ENCODE peak calls at places on chromosomes 16 and 17, in four cellular contexts. X is AG04450, N is mesenchymal stem cell, U is IMR-90. O is an unnamed sample. For H3K9me3, the result is how much of the 10 kb centered on the place peaks cover.

GRCh38 chr17:32525116-32525515 is 38.3 kb downstream of the CDK5R1 start:
- DNase-seq in X (peak), N (peak), U (peak), O (no peak)

GRCh38 chr17:50134206-50135110 is 4.5 kb upstream of the SAMD14 start:
- DNase-seq in X (no peak), N (no peak), U (no peak), O (peak)

GRCh38 chr17:66373079-66373478 is 70.7 kb downstream of the PRKCA start:
- DNase-seq in X (no peak), N (no peak), U (no peak), O (no peak)

GRCh38 chr16:88799569-88800276 is 3.9 kb upstream of the CDT1 start:
- DNase-seq in X (no peak), N (no peak), U (no peak), O (no peak)

GRCh38 chr17:7466644-7467341 is 12.6 kb downstream of the ZBTB4 start:
- DNase-seq in X (no peak), N (peak), U (peak), O (peak)

GRCh38 chr17:68738044-68738443 is 136.9 kb upstream of the FAM20A start:
- DNase-seq in X (no peak), N (no peak), U (no peak), O (no peak)

GRCh38 chr16:3520861-3521260 is 20.1 kb downstream of the CLUAP1 start:
- DNase-seq in X (no peak), N (no peak), U (no peak), O (no peak)

GRCh38 chr17:75757086-75757681 is 7.8 kb downstream of the GALK1 start:
- DNase-seq in X (no peak), N (no peak), U (no peak), O (no peak)

GRCh38 chr16:83602797-83603735 is 204.7 kb upstream of the HSBP1 start:
- DNase-seq in X (no peak), N (no peak), U (no peak), O (no peak)

GRCh38 chr17:73007447-73007846 is 85.0 kb downstream of the SLC39A11 start:
- DNase-seq in X (no peak), N (no peak), U (peak), O (no peak)

GRCh38 chr16:85781685-85782370 is 17.5 kb downstream of the EMC8 start:
- DNase-seq in X (no peak), N (no peak), U (peak), O (peak)

GRCh38 chr16:3774156-3774767 is 56.9 kb upstream of the TRAP1 start:
- DNase-seq in X (peak), N (no peak), U (peak), O (no peak)

GRCh38 chr17:29347831-29348281 is 42.3 kb upstream of the TAOK1 start:
- DNase-seq in X (no peak), N (peak), U (no peak), O (peak)

GRCh38 chr16:16067127-16067526 is 117.7 kb downstream of the ABCC1 start:
- DNase-seq in X (no peak), N (peak), U (peak), O (no peak)

GRCh38 chr16:75580-76501 is 2.2 kb upstream of the MPG start:
- DNase-seq in X (no peak), N (peak), U (peak), O (peak)

GRCh38 chr16:75286996-75287395 is 35.6 kb upstream of the BCAR1 start:
- DNase-seq in X (no peak), N (no peak), U (no peak), O (no peak)

GRCh38 chr16:9107025-9107970 is 15.9 kb downstream of the HAPSTR1 start:
- DNase-seq in X (no peak), N (no peak), U (peak), O (no peak)

GRCh38 chr16:67430504-67431076 is 331 bp upstream of the HSD11B2 start:
- DNase-seq in X (no peak), N (no peak), U (no peak), O (no peak)

GRCh38 chr16:79211581-79211980 is 389.0 kb downstream of the MAF start:
- DNase-seq in X (no peak), N (no peak), U (no peak), O (no peak)

GRCh38 chr17:66589892-66590291 is 245.0 kb upstream of the CACNG5 start:
- DNase-seq in X (no peak), N (no peak), U (no peak), O (no peak)

GRCh38 chr17:7308625-7309433 is 1.4 kb downstream of the EIF5A start:
- DNase-seq in X (no peak), N (peak), U (peak), O (peak)

GRCh38 chr17:73815474-73815873 is 171.2 kb upstream of the SDK2 start:
- DNase-seq in X (no peak), N (no peak), U (no peak), O (no peak)

DNA sequence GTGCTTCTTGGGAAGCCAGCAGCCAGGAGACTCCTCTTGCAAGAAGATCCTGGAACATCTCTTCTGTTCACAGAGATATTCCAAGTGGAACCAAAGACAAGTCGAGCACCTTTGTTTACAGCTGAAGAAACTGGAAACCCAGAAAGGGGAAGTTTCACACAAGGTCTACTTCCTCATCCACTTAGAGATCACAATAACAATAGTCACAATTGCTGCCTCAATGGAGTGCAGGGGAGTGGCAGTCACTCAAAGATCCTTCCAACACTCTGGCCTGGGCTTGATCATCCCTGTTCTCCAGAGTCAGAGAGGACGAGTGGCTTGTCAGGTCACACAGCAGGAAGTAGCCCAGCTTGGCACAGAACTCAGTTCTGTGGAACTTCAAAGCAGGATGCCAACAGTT is 46.9 kb upstream of the SIAH1 start:
- DNase-seq in X (no peak), N (no peak), U (no peak), O (no peak)
- H3K4me3 ChIP-seq in X (no peak), N (no peak), U (no peak), O (no peak)

DNA sequence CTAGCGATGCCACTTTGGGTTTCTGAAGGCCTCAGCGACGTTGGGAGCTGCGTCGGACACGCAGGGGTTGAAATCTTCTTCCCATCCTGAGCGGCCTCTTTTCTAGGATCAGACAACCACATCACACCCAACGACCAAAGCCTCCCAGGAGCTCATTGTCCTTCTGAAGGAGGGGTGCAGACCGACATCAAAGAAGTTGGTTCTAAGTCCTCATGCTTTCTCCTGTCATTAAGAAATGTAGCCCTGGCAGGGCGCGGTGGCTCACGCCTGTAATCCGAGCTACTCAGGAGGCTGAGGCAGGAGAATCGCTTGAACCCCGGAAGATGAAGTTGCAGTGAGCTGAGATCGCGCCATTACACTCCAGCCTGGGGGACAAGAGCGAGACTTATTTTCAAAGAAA is 1681.9 kb downstream of the TP53TG3F start:
- DNase-seq in X (no peak), N (no peak), U (no peak), O (no peak)
- H3K9me3 ChIP-seq in X (half or more), N (under half), U (under half), O (under half)

GRCh38 chr16:31010539-31010938 is at the start of gene STX1B:
- DNase-seq in X (no peak), N (no peak), U (no peak), O (no peak)
- H3K4me3 ChIP-seq in X (peak), N (peak), U (peak), O (no peak)

GRCh38 chr17:80045703-80046102 is 9.3 kb downstream of the CCDC40 start:
- DNase-seq in X (no peak), N (no peak), U (no peak), O (no peak)
- H3K9me3 ChIP-seq in X (under half), N (under half), U (under half), O (under half)

GRCh38 chr16:31535737-31536136 is 8.0 kb downstream of the AHSP start:
- DNase-seq in X (no peak), N (no peak), U (no peak), O (no peak)
- H3K4me3 ChIP-seq in X (no peak), N (no peak), U (no peak), O (no peak)

O was measured in MG63.